ENCODE peak calls at places on chromosomes 1 and 21, in six cellular contexts. O is spleen; S is CD8-positive, alpha-beta memory T cell; W is A549; L is HCT116; Q is testis. X is an unnamed sample.
A peak's percentile ranks its signal among the peaks of the same experiment; 100 is the strongest.

GRCh38 chr1:84259376-84259775 is 42.1 kb upstream of the SAMD13 start:
- DNase-seq in O (no peak), S (no peak), W (no peak), L (no peak), Q (no peak), X (no peak)

GRCh38 chr1:237884237-237884636 is 6.5 kb downstream of the ZP4 start:
- DNase-seq in O (no peak), S (no peak), W (no peak), L (no peak), Q (no peak), X (no peak)

GRCh38 chr1:214216779-214217178 is 64.2 kb upstream of the SMYD2 start:
- DNase-seq in O (no peak), S (no peak), W (no peak), L (no peak), Q (no peak), X (no peak)

GRCh38 chr21:46078984-46079356 is 18.9 kb upstream of the COL6A2 start:
- DNase-seq in O (peak; percentile 58), S (no peak), W (no peak), L (no peak), Q (no peak), X (peak; percentile 38)

GRCh38 chr1:109134423-109134822 is 20.5 kb downstream of the ELAPOR1 start:
- DNase-seq in O (no peak), S (no peak), W (no peak), L (no peak), Q (no peak), X (no peak)

GRCh38 chr1:81678779-81679178 is 122.0 kb upstream of the ADGRL2 start:
- DNase-seq in O (no peak), S (no peak), W (no peak), L (no peak), Q (no peak), X (no peak)

GRCh38 chr1:7669559-7670208 is 101.4 kb upstream of the VAMP3 start:
- DNase-seq in O (no peak), S (peak; percentile 51), W (peak; percentile 61), L (peak; percentile 31), Q (peak; percentile 52), X (peak; percentile 53)

GRCh38 chr1:108560430-108561144 is 687 bp downstream of the EEIG2 start:
- DNase-seq in O (peak; percentile 89), S (peak; percentile 41), W (no peak), L (peak; percentile 70), Q (peak; percentile 71), X (peak; percentile 58)

GRCh38 chr1:213988639-213989070 is 882 bp downstream of the PROX1 start:
- DNase-seq in O (no peak), S (no peak), W (no peak), L (no peak), Q (no peak), X (peak; percentile 51)

GRCh38 chr1:11114966-11115365 is 15.3 kb upstream of the EXOSC10 start:
- DNase-seq in O (no peak), S (no peak), W (no peak), L (no peak), Q (no peak), X (no peak)

GRCh38 chr1:184299076-184299790 is 87.6 kb upstream of the C1orf21 start:
- DNase-seq in O (no peak), S (no peak), W (no peak), L (no peak), Q (no peak), X (peak; percentile 75)

GRCh38 chr1:205936846-205937707 is 6.2 kb downstream of the SLC26A9 start:
- DNase-seq in O (no peak), S (no peak), W (peak; percentile 50), L (no peak), Q (no peak), X (peak; percentile 71)

GRCh38 chr1:61742620-61743431 is 546 bp downstream of the PATJ start:
- DNase-seq in O (peak; percentile 83), S (no peak), W (peak; percentile 36), L (no peak), Q (peak; percentile 44), X (peak; percentile 64)

GRCh38 chr1:64522740-64523139 is 52.8 kb downstream of the CACHD1 start:
- DNase-seq in O (no peak), S (no peak), W (no peak), L (no peak), Q (no peak), X (no peak)

GRCh38 chr1:3459940-3460652 is 5.6 kb downstream of the ARHGEF16 start:
- DNase-seq in O (no peak), S (no peak), W (no peak), L (no peak), Q (no peak), X (no peak)

GRCh38 chr1:218930879-218931278 is 242.8 kb upstream of the LYPLAL1 start:
- DNase-seq in O (no peak), S (no peak), W (no peak), L (no peak), Q (no peak), X (no peak)

GRCh38 chr1:83889707-83890106 is 109.2 kb downstream of the TTLL7 start:
- DNase-seq in O (no peak), S (no peak), W (no peak), L (no peak), Q (no peak), X (peak; percentile 42)

GRCh38 chr21:43287974-43288755 is 119.4 kb downstream of the CRYAA start:
- DNase-seq in O (peak; percentile 63), S (no peak), W (no peak), L (no peak), Q (no peak), X (no peak)

GRCh38 chr1:41622402-41622801 is 137.9 kb upstream of the EDN2 start:
- DNase-seq in O (no peak), S (no peak), W (no peak), L (no peak), Q (no peak), X (peak; percentile 72)

GRCh38 chr21:38467911-38468310 is 30.4 kb downstream of the ERG start:
- DNase-seq in O (no peak), S (no peak), W (no peak), L (no peak), Q (no peak), X (no peak)

GRCh38 chr1:82007804-82008203 is 207.1 kb downstream of the ADGRL2 start:
- DNase-seq in O (no peak), S (no peak), W (no peak), L (no peak), Q (no peak), X (no peak)

GRCh38 chr1:156420209-156421061 is 51.4 kb downstream of the RHBG start:
- DNase-seq in O (no peak), S (peak; percentile 39), W (no peak), L (no peak), Q (no peak), X (no peak)

GRCh38 chr1:160834945-160835565 is 27.6 kb downstream of the CD244 start:
- DNase-seq in O (no peak), S (no peak), W (peak; percentile 41), L (peak; percentile 22), Q (no peak), X (peak; percentile 79)

GRCh38 chr1:234435620-234436019 is 43.4 kb downstream of the TARBP1 start:
- DNase-seq in O (no peak), S (no peak), W (no peak), L (no peak), Q (no peak), X (peak; percentile 4)

GRCh38 chr1:232486454-232487202 is 143.3 kb downstream of the SIPA1L2 start:
- DNase-seq in O (no peak), S (no peak), W (no peak), L (no peak), Q (no peak), X (peak; percentile 57)

GRCh38 chr1:47658161-47658920 is 220.5 kb downstream of the FOXD2 start:
- DNase-seq in O (peak; percentile 40), S (no peak), W (no peak), L (no peak), Q (peak; percentile 7), X (no peak)

GRCh38 chr1:59609245-59609644 is 205.5 kb upstream of the HOOK1 start:
- DNase-seq in O (no peak), S (no peak), W (no peak), L (no peak), Q (no peak), X (no peak)

GRCh38 chr1:197210426-197210825 is 57.6 kb upstream of the CRB1 start:
- DNase-seq in O (no peak), S (no peak), W (no peak), L (no peak), Q (no peak), X (peak; percentile 6)

GRCh38 chr1:185318431-185319151 is 1.5 kb upstream of the IVNS1ABP start:
- DNase-seq in O (no peak), S (no peak), W (no peak), L (no peak), Q (no peak), X (no peak)

GRCh38 chr1:2348346-2349275 is 42.7 kb downstream of the MORN1 start:
- DNase-seq in O (peak; percentile 51), S (no peak), W (no peak), L (no peak), Q (no peak), X (no peak)

DNA sequence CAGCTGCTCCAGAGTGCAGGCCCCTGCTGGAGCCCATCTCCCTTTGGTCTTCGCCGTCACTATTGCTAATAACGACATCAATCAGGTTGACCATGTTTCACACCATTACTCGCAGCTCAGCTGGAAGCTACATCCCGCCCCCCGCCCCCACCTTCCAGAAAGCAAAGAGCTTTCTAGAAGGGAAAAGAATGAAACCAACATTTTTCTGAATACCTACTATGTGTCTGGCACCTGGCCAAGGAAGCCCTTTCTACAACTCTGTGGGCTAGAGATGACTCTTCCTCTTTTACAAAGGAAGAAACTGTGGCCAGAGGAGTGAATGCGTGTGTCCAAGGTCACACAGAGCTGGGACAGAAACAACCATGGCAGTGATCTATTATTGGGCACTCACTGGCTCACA is 5.4 kb downstream of the NKAIN1 start:
- DNase-seq in O (no peak), S (no peak), W (no peak), L (no peak), Q (no peak), X (no peak)
- H3K27ac ChIP-seq in O (no peak overlapping the region), S (no peak overlapping the region), W (no peak overlapping the region), L (no peak overlapping the region), Q (no peak overlapping the region), X (no peak overlapping the region)

GRCh38 chr1:202159534-202160371 is 649 bp downstream of the PTPN7 start:
- DNase-seq in O (peak; percentile 90), S (peak; percentile 50), W (no peak), L (no peak), Q (peak; percentile 56), X (no peak)
- H3K4me3 ChIP-seq in O (peak overlapping the region; percentile 45), S (peak overlapping the region; percentile 87), W (no peak overlapping the region), L (no peak overlapping the region), Q (no peak overlapping the region), X (no peak overlapping the region)

DNA sequence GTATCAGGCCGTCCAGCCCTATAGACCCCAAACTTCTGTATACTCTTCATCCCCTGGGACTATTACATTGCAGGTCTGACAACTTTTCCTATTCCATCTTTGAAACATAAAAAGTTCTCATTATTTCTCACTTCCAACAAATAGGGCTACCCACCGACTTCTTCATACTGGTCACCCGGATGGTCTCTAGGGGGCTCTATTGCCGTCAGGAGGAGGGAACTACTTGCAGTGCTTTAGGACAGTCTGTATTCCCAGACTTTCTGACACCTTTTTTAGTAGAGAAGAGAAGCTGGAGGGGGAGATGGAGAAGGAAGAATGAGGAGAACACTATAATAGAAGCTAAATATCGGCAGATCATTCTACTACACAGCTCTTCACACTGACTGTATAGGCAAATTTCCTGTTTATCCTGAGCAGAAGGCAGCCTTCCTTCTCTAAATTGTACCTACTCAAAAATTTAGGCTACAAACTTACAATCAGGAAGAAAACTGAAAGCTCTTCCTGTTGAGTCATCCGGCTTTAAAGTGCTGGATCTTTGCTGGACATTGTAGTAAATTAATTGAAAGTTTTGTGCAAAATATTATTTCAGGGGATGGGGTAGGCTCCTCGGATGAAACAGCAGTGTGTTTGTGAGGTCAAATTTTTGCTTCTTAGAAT is 54.6 kb downstream of the CDC7 start:
- DNase-seq in O (no peak), S (no peak), W (no peak), L (no peak), Q (no peak), X (peak; percentile 52)
- H3K27ac ChIP-seq in O (peak overlapping the region; percentile 89), S (peak overlapping the region; percentile 64), W (no peak overlapping the region), L (no peak overlapping the region), Q (no peak overlapping the region), X (no peak overlapping the region)

GRCh38 chr1:21930629-21931170 is 6.4 kb downstream of the HSPG2 start:
- DNase-seq in O (no peak), S (no peak), W (no peak), L (no peak), Q (no peak), X (no peak)
- H3K4me3 ChIP-seq in O (no peak overlapping the region), S (no peak overlapping the region), W (peak overlapping the region; percentile 20), L (no peak overlapping the region), Q (no peak overlapping the region), X (no peak overlapping the region)

X was measured in cardiac muscle cell.